ENCODE peak calls at places on chromosome X, in seven cellular contexts. K is NCI-H1092 treated with DMSO at 0.1 percent for 48 hours; G is naive thymus-derived CD8-positive, alpha-beta T cell; V is tibial nerve; F is KG1; H is D341Med; D is GM12864. P is an unnamed sample.

GRCh38 chrX:65707153-65707552 is 39.7 kb downstream of the MSN start:
- DNase-seq in K (no peak), G (no peak), V (no peak), F (no peak), H (no peak), D (no peak), P (no peak)

GRCh38 chrX:155028749-155029360 is 2.2 kb downstream of the FUNDC2 start:
- DNase-seq in K (no peak), G (no peak), V (no peak), F (no peak), H (no peak), D (no peak), P (no peak)

GRCh38 chrX:7996414-7996813 is 69.2 kb upstream of the PNPLA4 start:
- DNase-seq in K (peak), G (peak), V (peak), F (no peak), H (peak), D (no peak), P (no peak)

GRCh38 chrX:105775672-105776071 is 46.7 kb upstream of the NRK start:
- DNase-seq in K (no peak), G (no peak), V (no peak), F (no peak), H (no peak), D (no peak), P (no peak)

GRCh38 chrX:39877919-39878318 is 219.8 kb downstream of the BCOR start:
- DNase-seq in K (no peak), G (no peak), V (peak), F (no peak), H (no peak), D (no peak), P (no peak)

GRCh38 chrX:50635162-50635561 is 164.5 kb upstream of the DGKK start:
- DNase-seq in K (no peak), G (no peak), V (no peak), F (no peak), H (no peak), D (no peak), P (no peak)

GRCh38 chrX:120000490-120001246 is 57.1 kb upstream of the NKAP start:
- DNase-seq in K (no peak), G (no peak), V (no peak), F (no peak), H (no peak), D (no peak), P (no peak)

GRCh38 chrX:24242649-24243556 is 71.0 kb downstream of the SUPT20HL2 start:
- DNase-seq in K (no peak), G (no peak), V (peak), F (no peak), H (no peak), D (peak), P (no peak)

GRCh38 chrX:20361081-20361889 is 94.6 kb upstream of the RPS6KA3 start:
- DNase-seq in K (peak), G (no peak), V (peak), F (no peak), H (no peak), D (no peak), P (no peak)

GRCh38 chrX:152893631-152894610 is 3.9 kb upstream of the ZNF185 start:
- DNase-seq in K (no peak), G (no peak), V (no peak), F (no peak), H (no peak), D (no peak), P (no peak)

GRCh38 chrX:130224810-130225209 is 43.9 kb downstream of the ZNF280C start:
- DNase-seq in K (no peak), G (no peak), V (no peak), F (no peak), H (no peak), D (no peak), P (no peak)

GRCh38 chrX:13380230-13380629 is 60.4 kb upstream of the ATXN3L start:
- DNase-seq in K (no peak), G (no peak), V (no peak), F (no peak), H (no peak), D (no peak), P (no peak)

GRCh38 chrX:23376581-23376980 is 41.9 kb downstream of the PTCHD1 start:
- DNase-seq in K (no peak), G (no peak), V (no peak), F (no peak), H (no peak), D (no peak), P (no peak)

GRCh38 chrX:51852621-51853020 is 40.8 kb upstream of the MAGED1 start:
- DNase-seq in K (no peak), G (no peak), V (no peak), F (no peak), H (no peak), D (no peak), P (no peak)

GRCh38 chrX:46298821-46299220 is 246.4 kb downstream of the ZNF674 start:
- DNase-seq in K (no peak), G (no peak), V (no peak), F (no peak), H (no peak), D (no peak), P (no peak)

GRCh38 chrX:31154941-31155340 is 83.1 kb upstream of the FTHL17 start:
- DNase-seq in K (peak), G (no peak), V (no peak), F (no peak), H (no peak), D (no peak), P (no peak)

GRCh38 chrX:39903937-39904336 is 193.8 kb downstream of the BCOR start:
- DNase-seq in K (no peak), G (no peak), V (no peak), F (no peak), H (no peak), D (no peak), P (no peak)

GRCh38 chrX:3075959-3076358 is 34.7 kb downstream of the ARSF start:
- DNase-seq in K (no peak), G (no peak), V (no peak), F (no peak), H (no peak), D (no peak), P (no peak)

GRCh38 chrX:26376037-26376708 is 160.2 kb downstream of the MAGEB5 start:
- DNase-seq in K (no peak), G (no peak), V (no peak), F (no peak), H (no peak), D (no peak), P (no peak)

GRCh38 chrX:101206471-101206870 is 13.1 kb upstream of the DRP2 start:
- DNase-seq in K (peak), G (peak), V (no peak), F (no peak), H (peak), D (no peak), P (no peak)

GRCh38 chrX:102154900-102155805 is 624 bp downstream of the BEX5 start:
- DNase-seq in K (peak), G (peak), V (no peak), F (no peak), H (peak), D (no peak), P (peak)

GRCh38 chrX:133045986-133046385 is 50.9 kb downstream of the USP26 start:
- DNase-seq in K (peak), G (no peak), V (no peak), F (no peak), H (peak), D (no peak), P (no peak)

P was measured in CD8-positive, alpha-beta memory T cell.